ENCODE peak calls at places on chromosomes 5 and 9, in four cellular contexts. One of them, this sample, is unnamed.
A peak's percentile ranks its signal among the peaks of the same experiment; 100 is the strongest.

GRCh38 chr5:83474170-83474796 is 2.7 kb downstream of the VCAN start:
- DNase-seq in K562: peak; percentile 80
- DNase-seq in HepG2: peak; percentile 30
- DNase-seq in GM12878: no peak
- DNase-seq in this sample: peak; percentile 89

GRCh38 chr5:138459311-138459710 is 6.0 kb upstream of the EGR1 start:
- DNase-seq in HepG2: no peak
- DNase-seq in GM12878: no peak
- DNase-seq in K562: no peak
- DNase-seq in this sample: no peak

GRCh38 chr5:156800982-156801381 is 49.1 kb upstream of the PPP1R2B start:
- DNase-seq in GM12878: no peak
- DNase-seq in K562: no peak
- DNase-seq in HepG2: no peak
- DNase-seq in this sample: peak; percentile 60

GRCh38 chr9:99052849-99053715 is 51.8 kb upstream of the TGFBR1 start:
- DNase-seq in K562: no peak
- DNase-seq in HepG2: no peak
- DNase-seq in GM12878: no peak
- DNase-seq in this sample: no peak

GRCh38 chr5:154529282-154529681 is 51.3 kb upstream of the HAND1 start:
- DNase-seq in GM12878: no peak
- DNase-seq in K562: no peak
- DNase-seq in HepG2: no peak
- DNase-seq in this sample: no peak

GRCh38 chr9:79196606-79197005 is 375.2 kb upstream of the TLE4 start:
- DNase-seq in K562: no peak
- DNase-seq in HepG2: no peak
- DNase-seq in GM12878: no peak
- DNase-seq in this sample: no peak

GRCh38 chr9:79701651-79702050 is 129.9 kb downstream of the TLE4 start:
- DNase-seq in K562: no peak
- DNase-seq in GM12878: no peak
- DNase-seq in HepG2: no peak
- DNase-seq in this sample: no peak

GRCh38 chr5:61447780-61448495 is 115.9 kb downstream of the ZSWIM6 start:
- DNase-seq in GM12878: no peak
- DNase-seq in HepG2: no peak
- DNase-seq in K562: no peak
- DNase-seq in this sample: no peak

GRCh38 chr5:33936004-33936380 is 194 bp upstream of the RXFP3 start:
- DNase-seq in HepG2: no peak
- DNase-seq in K562: peak; percentile 48
- DNase-seq in GM12878: no peak
- DNase-seq in this sample: peak; percentile 87

GRCh38 chr5:159581502-159582249 is 251.4 kb upstream of the IL12B start:
- DNase-seq in HepG2: no peak
- DNase-seq in K562: no peak
- DNase-seq in GM12878: no peak
- DNase-seq in this sample: no peak

GRCh38 chr9:137243626-137244485 is 2.8 kb downstream of the TUBB4B start:
- DNase-seq in HepG2: no peak
- DNase-seq in GM12878: no peak
- DNase-seq in K562: peak; percentile 41
- DNase-seq in this sample: no peak

GRCh38 chr9:32558408-32558914 is 6.1 kb upstream of the TOPORS start:
- DNase-seq in HepG2: no peak
- DNase-seq in GM12878: no peak
- DNase-seq in K562: no peak
- DNase-seq in this sample: no peak

GRCh38 chr5:157342822-157343402 is 77.0 kb downstream of the CYFIP2 start:
- DNase-seq in GM12878: no peak
- DNase-seq in K562: peak; percentile 50
- DNase-seq in HepG2: peak; percentile 22
- DNase-seq in this sample: peak; percentile 66

GRCh38 chr5:73304381-73304780 is 131.4 kb downstream of the TMEM174 start:
- DNase-seq in K562: no peak
- DNase-seq in GM12878: no peak
- DNase-seq in HepG2: no peak
- DNase-seq in this sample: no peak

GRCh38 chr5:134506054-134507039 is 19.1 kb upstream of the JADE2 start:
- DNase-seq in K562: peak; percentile 65
- DNase-seq in GM12878: no peak
- DNase-seq in HepG2: peak; percentile 98
- DNase-seq in this sample: peak; percentile 69

GRCh38 chr5:59146729-59147128 is 563.9 kb downstream of the RAB3C start:
- DNase-seq in HepG2: no peak
- DNase-seq in K562: no peak
- DNase-seq in GM12878: no peak
- DNase-seq in this sample: no peak

GRCh38 chr5:103624035-103624461 is 61.5 kb upstream of the NUDT12 start:
- DNase-seq in GM12878: no peak
- DNase-seq in K562: no peak
- DNase-seq in HepG2: no peak
- DNase-seq in this sample: no peak

GRCh38 chr5:44150075-44150723 is 239.0 kb downstream of the FGF10 start:
- DNase-seq in HepG2: no peak
- DNase-seq in K562: no peak
- DNase-seq in GM12878: no peak
- DNase-seq in this sample: no peak

GRCh38 chr9:83535736-83536135 is 2.5 kb downstream of the FRMD3 start:
- DNase-seq in GM12878: no peak
- DNase-seq in HepG2: no peak
- DNase-seq in K562: no peak
- DNase-seq in this sample: no peak

GRCh38 chr9:120915854-120916495 is 10.6 kb downstream of the TRAF1 start:
- DNase-seq in GM12878: no peak
- DNase-seq in K562: no peak
- DNase-seq in HepG2: no peak
- DNase-seq in this sample: no peak

GRCh38 chr5:15914603-15915002 is 265.0 kb downstream of the MARCHF11 start:
- DNase-seq in GM12878: no peak
- DNase-seq in HepG2: no peak
- DNase-seq in K562: no peak
- DNase-seq in this sample: no peak

GRCh38 chr9:121886759-121887485 is 206.2 kb downstream of the TTLL11 start:
- DNase-seq in GM12878: no peak
- DNase-seq in K562: no peak
- DNase-seq in HepG2: no peak
- DNase-seq in this sample: no peak

GRCh38 chr5:30725053-30725452 is 468.4 kb upstream of the CDH6 start:
- DNase-seq in K562: no peak
- DNase-seq in HepG2: no peak
- DNase-seq in GM12878: no peak
- DNase-seq in this sample: no peak

GRCh38 chr5:56307714-56308346 is 74.7 kb upstream of the ANKRD55 start:
- DNase-seq in K562: no peak
- DNase-seq in GM12878: no peak
- DNase-seq in HepG2: peak; percentile 39
- DNase-seq in this sample: no peak

GRCh38 chr9:14488421-14489190 is 174.7 kb upstream of the NFIB start:
- DNase-seq in HepG2: no peak
- DNase-seq in GM12878: no peak
- DNase-seq in K562: no peak
- DNase-seq in this sample: no peak

GRCh38 chr5:156475831-156476551 is 149.0 kb downstream of the SGCD start:
- DNase-seq in GM12878: no peak
- DNase-seq in K562: no peak
- DNase-seq in HepG2: no peak
- DNase-seq in this sample: no peak

GRCh38 chr9:93292664-93293328 is 108.9 kb downstream of the WNK2 start:
- DNase-seq in GM12878: no peak
- DNase-seq in HepG2: no peak
- DNase-seq in K562: no peak
- DNase-seq in this sample: no peak

GRCh38 chr5:132354381-132354780 is 15.1 kb upstream of the SLC22A5 start:
- DNase-seq in HepG2: no peak
- DNase-seq in GM12878: no peak
- DNase-seq in K562: no peak
- DNase-seq in this sample: no peak

GRCh38 chr5:159337291-159337974 is 7.1 kb upstream of the IL12B start:
- DNase-seq in K562: peak; percentile 38
- DNase-seq in GM12878: no peak
- DNase-seq in HepG2: no peak
- DNase-seq in this sample: no peak

GRCh38 chr5:160359816-160360215 is 10.6 kb downstream of the C1QTNF2 start:
- DNase-seq in GM12878: no peak
- DNase-seq in K562: no peak
- DNase-seq in HepG2: no peak
- DNase-seq in this sample: no peak

GRCh38 chr9:98347642-98348041 is 92.2 kb upstream of the TBC1D2 start:
- DNase-seq in GM12878: no peak
- DNase-seq in HepG2: no peak
- DNase-seq in K562: no peak
- DNase-seq in this sample: no peak

GRCh38 chr5:172766287-172767104 is 4.5 kb downstream of the DUSP1 start:
- DNase-seq in HepG2: peak; percentile 86
- DNase-seq in GM12878: no peak
- DNase-seq in K562: no peak
- DNase-seq in this sample: no peak

GRCh38 chr5:134436523-134437339 is 25.1 kb upstream of the CDKN2AIPNL start:
- DNase-seq in HepG2: peak; percentile 64
- DNase-seq in GM12878: peak; percentile 46
- DNase-seq in K562: peak; percentile 14
- DNase-seq in this sample: no peak

GRCh38 chr5:72510610-72511121 is 3.5 kb upstream of the ZNF366 start:
- DNase-seq in K562: no peak
- DNase-seq in HepG2: no peak
- DNase-seq in GM12878: no peak
- DNase-seq in this sample: no peak

GRCh38 chr5:55600536-55601208 is 65.9 kb upstream of the PLPP1 start:
- DNase-seq in GM12878: no peak
- DNase-seq in K562: no peak
- DNase-seq in HepG2: no peak
- DNase-seq in this sample: no peak

GRCh38 chr5:108340131-108340530 is 41.8 kb downstream of the FBXL17 start:
- DNase-seq in HepG2: no peak
- DNase-seq in GM12878: no peak
- DNase-seq in K562: no peak
- DNase-seq in this sample: no peak

GRCh38 chr5:108344103-108344822 is 37.6 kb downstream of the FBXL17 start:
- DNase-seq in HepG2: no peak
- DNase-seq in GM12878: no peak
- DNase-seq in K562: no peak
- DNase-seq in this sample: no peak

GRCh38 chr5:108341866-108342265 is 40.0 kb downstream of the FBXL17 start:
- DNase-seq in GM12878: no peak
- DNase-seq in K562: no peak
- DNase-seq in HepG2: no peak
- DNase-seq in this sample: no peak

DNA sequence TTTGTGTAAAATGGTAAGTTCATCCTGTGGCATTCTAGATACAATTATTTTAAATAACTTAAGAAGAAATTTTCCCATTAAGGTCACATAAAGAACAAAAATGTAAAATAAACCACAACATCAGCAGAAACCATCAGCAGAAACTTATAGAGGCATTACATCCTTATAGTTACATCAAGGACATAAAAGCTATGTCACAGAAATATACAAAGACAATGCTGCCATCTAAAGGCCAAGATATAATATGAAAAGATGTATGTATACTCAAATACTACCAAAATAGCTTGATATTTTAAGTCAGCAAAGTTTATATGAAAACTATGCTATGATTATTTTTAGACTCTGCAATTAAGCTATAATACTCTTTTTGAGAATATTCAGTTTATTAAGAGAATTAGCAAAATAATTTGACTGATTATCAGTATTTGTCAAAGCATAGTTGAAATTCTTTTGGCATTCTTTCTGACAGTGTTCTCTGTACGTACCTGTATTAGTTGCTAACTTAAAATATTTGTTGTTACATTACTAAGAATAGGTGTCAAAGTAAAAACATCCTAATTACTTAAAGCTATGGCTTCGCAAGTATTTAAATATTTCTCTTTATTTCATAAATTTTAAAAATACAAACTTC is 36.2 kb downstream of the FBXL17 start:
- DNase-seq in K562: peak; percentile 55
- DNase-seq in HepG2: peak; percentile 43
- DNase-seq in GM12878: peak; percentile 5
- DNase-seq in this sample: no peak
- TF ChIP-seq CTCF in K562: peak; percentile 58
- TF ChIP-seq CTCF in HepG2: peak; percentile 56
- TF ChIP-seq CTCF in GM12878: peak; percentile 55
- TF ChIP-seq CTCF in this sample: no peak

DNA sequence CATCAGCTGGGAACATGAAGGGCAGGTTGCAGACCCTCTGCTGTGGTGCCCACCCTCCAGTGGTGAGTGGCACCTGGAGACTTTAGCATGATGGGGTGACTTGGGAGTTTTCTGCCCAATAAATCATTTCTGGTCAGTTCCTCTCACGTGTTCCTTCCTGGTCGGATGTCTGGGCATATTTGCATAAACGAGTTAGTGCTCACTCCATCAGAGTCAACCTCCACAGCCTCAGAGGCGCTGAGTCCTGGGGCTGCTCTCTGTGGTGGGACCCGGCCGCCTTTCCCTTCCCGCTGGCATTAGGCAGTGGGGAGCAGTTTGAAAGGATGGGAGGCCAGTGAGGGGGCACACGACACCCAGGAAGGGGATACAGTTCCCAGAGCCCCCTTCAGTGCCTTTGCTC is 114.0 kb upstream of the FCN2 start:
- DNase-seq in GM12878: no peak
- DNase-seq in HepG2: no peak
- DNase-seq in K562: no peak
- DNase-seq in this sample: no peak
- TF ChIP-seq ETV6 in GM12878: no peak
- TF ChIP-seq ETV6 in HepG2: no peak
- TF ChIP-seq ETV6 in K562: no peak
- TF ChIP-seq ETV6 in this sample: no peak

DNA sequence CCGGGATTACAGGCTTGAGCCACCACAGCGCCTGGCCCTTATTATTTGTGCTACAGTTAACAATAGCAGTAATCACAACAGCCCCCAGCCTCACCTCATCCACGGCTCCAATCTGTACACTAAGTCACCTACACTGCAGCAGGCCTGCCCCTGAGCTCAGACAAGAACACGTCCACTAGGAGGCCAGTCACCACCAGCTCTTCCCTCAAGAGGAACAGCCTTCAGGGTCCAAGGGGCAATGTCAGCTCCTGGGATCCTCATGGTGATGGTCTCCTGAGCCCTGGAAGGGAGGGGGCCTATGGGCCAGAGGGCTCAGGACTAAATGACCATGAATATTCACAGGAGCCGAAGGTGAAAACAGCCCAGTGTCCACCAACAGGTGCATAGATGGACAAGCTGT is 67.7 kb downstream of the VAV2 start:
- DNase-seq in HepG2: peak; percentile 46
- DNase-seq in GM12878: no peak
- DNase-seq in K562: no peak
- DNase-seq in this sample: no peak
- TF ChIP-seq CTCF in HepG2: peak; percentile 68
- TF ChIP-seq CTCF in GM12878: no peak
- TF ChIP-seq CTCF in K562: no peak
- TF ChIP-seq CTCF in this sample: no peak

DNA sequence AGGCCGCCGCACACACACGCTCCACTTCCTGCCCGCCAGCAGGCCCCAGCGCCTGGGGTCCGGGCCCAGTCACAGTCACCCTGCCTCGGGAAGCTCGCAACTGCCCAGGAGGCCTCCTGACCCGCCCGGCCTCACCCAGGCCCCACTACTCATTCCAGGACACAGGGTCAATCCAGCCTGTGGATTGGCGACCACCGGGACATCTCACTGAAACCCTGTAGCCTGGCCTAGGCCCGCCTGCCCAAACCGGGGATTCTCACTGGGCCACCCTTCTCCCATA is 2.7 kb upstream of the IRX4 start:
- DNase-seq in GM12878: no peak
- DNase-seq in K562: no peak
- DNase-seq in HepG2: no peak
- DNase-seq in this sample: no peak
- TF ChIP-seq ETV6 in GM12878: no peak
- TF ChIP-seq ETV6 in K562: no peak
- TF ChIP-seq ETV6 in HepG2: no peak
- TF ChIP-seq ETV6 in this sample: no peak

This sample was measured in WTC11.